ENCODE peak calls at places on chromosomes 1 and 21, in eight cellular contexts. X is cardiac fibroblast, Y is esophagus squamous epithelium, K is nephron progenitor cell, N is GM20000, O is AG04450, E is A549, S is lower leg skin. M is an unnamed sample.

GRCh38 chr21:28769683-28770082 is 223.0 kb downstream of the LTN1 start:
- DNase-seq in X (peak), S (no peak), K (no peak), N (no peak), E (no peak), Y (no peak), O (no peak), M (no peak)

GRCh38 chr1:15412488-15412800 is 2.8 kb downstream of the EFHD2 start:
- DNase-seq in S (no peak), K (no peak), X (no peak), O (no peak), Y (no peak), N (no peak), E (no peak), M (no peak)

GRCh38 chr1:64295566-64295965 is 92.1 kb downstream of the UBE2U start:
- DNase-seq in X (no peak), K (no peak), S (no peak), O (no peak), N (no peak), E (no peak), Y (no peak), M (no peak)

GRCh38 chr1:211606914-211607751 is 28.2 kb upstream of the SLC30A1 start:
- DNase-seq in K (no peak), Y (peak), X (peak), S (no peak), E (no peak), N (peak), O (no peak), M (peak)

GRCh38 chr1:42379794-42380616 is 587 bp upstream of the RIMKLA start:
- DNase-seq in E (peak), S (no peak), N (peak), K (peak), O (no peak), X (peak), Y (no peak), M (peak)

GRCh38 chr1:8905582-8906191 is 27.2 kb upstream of the ENO1 start:
- DNase-seq in K (no peak), E (peak), N (no peak), Y (no peak), X (peak), O (no peak), S (no peak), M (no peak)

GRCh38 chr1:16378443-16378842 is 11.4 kb downstream of the SZRD1 start:
- DNase-seq in Y (no peak), O (no peak), K (no peak), E (no peak), S (no peak), X (no peak), N (no peak), M (no peak)

GRCh38 chr1:9066945-9067807 is 2.3 kb downstream of the SLC2A5 start:
- DNase-seq in S (no peak), N (peak), X (peak), O (peak), Y (no peak), E (no peak), K (no peak), M (peak)

GRCh38 chr1:229689915-229690314 is 63.9 kb downstream of the URB2 start:
- DNase-seq in Y (no peak), N (no peak), O (no peak), K (no peak), E (no peak), S (no peak), X (no peak), M (no peak)

GRCh38 chr1:86409416-86410021 is 13.4 kb upstream of the ODF2L start:
- DNase-seq in E (no peak), S (no peak), Y (no peak), N (no peak), K (no peak), O (no peak), X (no peak), M (no peak)

GRCh38 chr1:84406209-84406917 is 8.1 kb downstream of the DNASE2B start:
- DNase-seq in K (no peak), N (no peak), Y (no peak), E (peak), X (peak), O (no peak), S (no peak), M (peak)

GRCh38 chr1:71242239-71242638 is 161.4 kb upstream of the ZRANB2 start:
- DNase-seq in E (no peak), O (no peak), S (no peak), K (no peak), X (no peak), Y (no peak), N (no peak), M (no peak)

GRCh38 chr1:224761245-224761644 is 145.1 kb downstream of the CNIH3 start:
- DNase-seq in O (no peak), N (no peak), X (no peak), K (no peak), Y (no peak), S (no peak), E (no peak), M (no peak)

GRCh38 chr1:186078245-186078644 is 296.8 kb downstream of the TPR start:
- DNase-seq in Y (no peak), S (no peak), E (no peak), O (no peak), K (no peak), N (peak), X (no peak), M (no peak)

GRCh38 chr1:184419734-184420161 is 32.9 kb downstream of the C1orf21 start:
- DNase-seq in N (no peak), E (peak), S (no peak), X (peak), K (no peak), Y (no peak), O (no peak), M (peak)

GRCh38 chr1:8431028-8431427 is 113.1 kb downstream of the SLC45A1 start:
- DNase-seq in K (no peak), E (no peak), O (no peak), Y (no peak), X (no peak), S (no peak), N (no peak), M (no peak)

GRCh38 chr1:22275211-22275610 is 132.3 kb upstream of the WNT4 start:
- DNase-seq in X (no peak), Y (no peak), N (no peak), E (no peak), S (no peak), K (no peak), O (no peak), M (no peak)

GRCh38 chr1:67532452-67533216 is 102.4 kb upstream of the SERBP1 start:
- DNase-seq in Y (no peak), N (peak), K (peak), S (no peak), E (peak), X (peak), O (peak), M (peak)

GRCh38 chr1:78688701-78689100 is 39.1 kb downstream of the IFI44 start:
- DNase-seq in S (no peak), N (no peak), X (peak), O (no peak), K (no peak), Y (no peak), E (peak), M (peak)

GRCh38 chr1:30232288-30232899 is 491.0 kb downstream of the MATN1 start:
- DNase-seq in S (no peak), X (no peak), E (peak), N (peak), K (no peak), O (no peak), Y (no peak), M (peak)

GRCh38 chr1:234535763-234536515 is 57.0 kb upstream of the TARBP1 start:
- DNase-seq in O (no peak), X (peak), S (peak), N (no peak), K (no peak), Y (no peak), E (peak), M (peak)

GRCh38 chr1:73953186-73953585 is 244.8 kb downstream of the LRRIQ3 start:
- DNase-seq in O (no peak), N (no peak), X (no peak), E (no peak), Y (no peak), K (no peak), S (no peak), M (no peak)

GRCh38 chr1:210850556-210850955 is 283.4 kb downstream of the KCNH1 start:
- DNase-seq in Y (no peak), E (no peak), S (no peak), N (no peak), X (no peak), K (no peak), O (no peak), M (no peak)

GRCh38 chr1:163195728-163196448 is 6.8 kb downstream of the RGS5 start:
- DNase-seq in S (no peak), X (peak), O (no peak), Y (no peak), E (no peak), K (no peak), N (no peak), M (no peak)

GRCh38 chr1:53400761-53401379 is 58.3 kb upstream of the DMRTB1 start:
- DNase-seq in O (no peak), N (no peak), K (no peak), X (no peak), Y (no peak), E (no peak), S (peak), M (no peak)

GRCh38 chr1:23202263-23202749 is 15.0 kb downstream of the HTR1D start:
- DNase-seq in Y (no peak), N (no peak), E (no peak), O (no peak), K (no peak), X (peak), S (no peak), M (peak)

GRCh38 chr1:41618066-41618825 is 133.8 kb upstream of the EDN2 start:
- DNase-seq in X (peak), K (no peak), Y (no peak), S (peak), O (no peak), N (no peak), E (no peak), M (peak)

GRCh38 chr1:147641695-147642592 is 28.4 kb downstream of the ACP6 start:
- DNase-seq in N (peak), S (no peak), O (no peak), E (peak), K (peak), Y (no peak), X (peak), M (peak)

GRCh38 chr1:29645586-29645985 is 409.3 kb downstream of the PTPRU start:
- DNase-seq in K (no peak), S (no peak), X (no peak), E (no peak), Y (no peak), N (no peak), O (no peak), M (no peak)

GRCh38 chr1:43936470-43937151 is 3.0 kb downstream of the ARTN start:
- DNase-seq in N (peak), E (no peak), K (peak), X (peak), O (no peak), S (no peak), Y (no peak), M (no peak)

GRCh38 chr1:81551942-81552341 is 248.8 kb upstream of the ADGRL2 start:
- DNase-seq in E (no peak), Y (no peak), N (no peak), O (no peak), S (no peak), X (no peak), K (no peak), M (no peak)

GRCh38 chr1:154407866-154408777 is 3.0 kb downstream of the IL6R start:
- DNase-seq in Y (no peak), X (no peak), N (no peak), S (no peak), K (no peak), E (no peak), O (no peak), M (no peak)

GRCh38 chr1:116934586-116935207 is 25.0 kb downstream of the PTGFRN start:
- DNase-seq in Y (no peak), N (peak), O (no peak), K (no peak), X (peak), S (no peak), E (peak), M (no peak)

GRCh38 chr1:40039245-40039756 is 1.2 kb upstream of the CAP1 start:
- DNase-seq in S (no peak), X (peak), K (no peak), O (no peak), N (no peak), Y (no peak), E (peak), M (no peak)

DNA sequence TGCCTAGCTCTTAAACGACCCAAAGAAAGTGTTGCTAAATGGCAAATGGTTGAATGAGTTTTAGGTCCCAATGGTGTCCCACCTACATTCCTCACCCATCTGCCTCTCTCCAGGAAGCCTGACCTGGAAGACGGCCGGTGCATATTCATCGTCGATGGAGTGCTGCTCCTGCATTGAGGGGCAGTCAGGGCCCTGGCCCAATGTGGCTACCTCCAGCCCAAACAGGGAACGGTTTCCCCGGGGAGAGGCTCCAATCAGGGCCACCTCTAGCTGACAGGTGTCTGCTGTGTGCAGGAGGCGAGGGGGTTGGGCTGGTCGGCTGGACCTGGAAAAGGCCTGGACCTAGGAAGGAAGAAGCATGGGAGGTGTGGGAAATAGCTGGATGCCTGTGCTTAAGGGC is 1.6 kb downstream of the GLMP start:
- DNase-seq in O (no peak), X (no peak), K (no peak), Y (no peak), S (no peak), N (no peak), E (no peak), M (no peak)
- TF ChIP-seq CTCF in O (no peak), X (no peak), K (no peak), Y (no peak), S (no peak), N (no peak), E (no peak), M (no peak)

GRCh38 chr1:19044471-19044870 is 88.0 kb upstream of the IFFO2 start:
- DNase-seq in K (no peak), X (no peak), O (no peak), S (peak), N (no peak), E (no peak), Y (no peak), M (no peak)
- TF ChIP-seq CTCF in K (no peak), X (no peak), O (no peak), S (no peak), N (no peak), E (no peak), Y (no peak), M (no peak)

DNA sequence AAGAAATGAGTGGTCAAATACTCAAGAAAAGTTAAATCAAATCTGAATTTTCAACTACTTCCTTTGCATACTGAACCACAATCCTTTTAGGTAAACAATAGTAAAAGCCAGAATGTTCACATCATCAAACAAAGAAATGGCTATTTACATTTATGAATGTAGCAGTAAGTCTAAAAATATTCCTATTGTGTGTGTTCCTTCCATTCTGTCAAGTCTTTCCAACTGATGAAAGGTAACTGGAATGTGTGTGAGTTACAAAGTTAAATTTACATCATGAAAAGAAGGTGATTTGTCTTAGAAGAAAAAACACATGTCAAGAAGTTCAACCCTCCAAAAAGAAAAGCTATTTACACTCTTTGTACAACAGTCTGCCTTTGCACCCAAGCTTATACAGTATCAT is 203.1 kb downstream of the SIPA1L2 start:
- DNase-seq in O (peak), K (no peak), X (no peak), N (no peak), E (no peak), S (no peak), Y (no peak), M (no peak)
- TF ChIP-seq CTCF in O (no peak), K (no peak), X (no peak), N (no peak), E (no peak), S (no peak), Y (no peak), M (no peak)

GRCh38 chr1:46262508-46262907 is 14.9 kb downstream of the RAD54L start:
- DNase-seq in O (no peak), K (no peak), N (no peak), E (no peak), X (no peak), S (no peak), Y (no peak), M (no peak)

GRCh38 chr1:46254668-46255067 is 7.1 kb downstream of the RAD54L start:
- DNase-seq in S (no peak), E (no peak), O (no peak), N (no peak), K (no peak), Y (no peak), X (no peak), M (no peak)

DNA sequence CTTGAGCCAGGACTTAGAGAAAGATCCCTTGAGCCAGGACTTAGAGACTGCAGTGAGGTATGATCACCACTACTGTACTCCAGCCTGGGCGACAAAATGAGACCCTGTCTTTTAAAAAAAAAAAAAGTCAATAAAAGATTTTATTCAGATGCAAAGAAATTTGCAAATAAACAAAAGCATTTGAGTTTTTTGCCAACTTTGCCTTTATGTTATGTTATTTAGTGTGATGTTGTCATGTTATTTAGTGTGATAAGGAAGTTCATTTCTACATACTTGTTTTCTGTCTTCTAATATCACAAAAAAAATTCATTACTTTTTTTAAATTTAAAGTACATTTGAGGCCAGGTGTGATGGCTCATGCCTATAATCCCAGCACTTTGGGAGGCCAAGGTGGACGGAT is 9.0 kb downstream of the RAD54L start:
- DNase-seq in Y (no peak), E (no peak), K (no peak), S (no peak), X (no peak), O (no peak), N (no peak), M (no peak)
- TF ChIP-seq CTCF in Y (no peak), E (no peak), K (no peak), S (no peak), X (no peak), O (no peak), N (no peak), M (no peak)

DNA sequence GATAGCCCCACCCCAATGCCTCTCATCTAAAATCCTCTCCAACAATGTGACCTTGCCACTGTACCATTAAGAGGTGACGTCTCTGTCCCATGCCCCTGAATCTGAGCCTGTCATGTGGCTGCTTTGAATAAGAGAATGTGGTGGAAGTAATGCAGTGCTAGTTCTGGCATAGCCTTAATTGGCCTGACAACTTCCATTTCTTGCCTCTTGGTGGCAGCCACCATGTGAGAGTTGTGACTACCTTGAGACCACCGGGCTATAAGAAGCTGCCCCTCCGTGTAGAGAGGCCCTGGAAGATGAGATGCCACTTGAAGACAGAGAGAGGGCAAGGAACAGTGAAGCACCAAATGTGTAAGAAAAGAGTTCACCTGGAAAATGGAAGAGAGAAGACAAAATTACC is 95.4 kb downstream of the POFUT2 start:
- DNase-seq in S (no peak), E (no peak), N (no peak), K (no peak), Y (no peak), O (no peak), X (no peak), M (no peak)
- TF ChIP-seq CTCF in S (no peak), E (no peak), N (peak), K (no peak), Y (no peak), O (no peak), X (no peak), M (no peak)

GRCh38 chr1:32887623-32888022 is 1.3 kb downstream of the HPCA start:
- DNase-seq in X (no peak), N (no peak), S (no peak), O (no peak), K (no peak), Y (no peak), E (no peak), M (no peak)

GRCh38 chr1:32885691-32886011 is 640 bp upstream of the HPCA start:
- DNase-seq in N (no peak), S (no peak), X (no peak), E (no peak), K (no peak), Y (no peak), O (no peak), M (no peak)

GRCh38 chr1:32888134-32888533 is 1.8 kb downstream of the HPCA start:
- DNase-seq in N (no peak), O (no peak), Y (no peak), X (no peak), E (no peak), K (no peak), S (no peak), M (no peak)

GRCh38 chr1:32886012-32886827 is at the start of gene HPCA:
- DNase-seq in X (peak), O (no peak), S (no peak), K (peak), Y (no peak), E (peak), N (peak), M (peak)

DNA sequence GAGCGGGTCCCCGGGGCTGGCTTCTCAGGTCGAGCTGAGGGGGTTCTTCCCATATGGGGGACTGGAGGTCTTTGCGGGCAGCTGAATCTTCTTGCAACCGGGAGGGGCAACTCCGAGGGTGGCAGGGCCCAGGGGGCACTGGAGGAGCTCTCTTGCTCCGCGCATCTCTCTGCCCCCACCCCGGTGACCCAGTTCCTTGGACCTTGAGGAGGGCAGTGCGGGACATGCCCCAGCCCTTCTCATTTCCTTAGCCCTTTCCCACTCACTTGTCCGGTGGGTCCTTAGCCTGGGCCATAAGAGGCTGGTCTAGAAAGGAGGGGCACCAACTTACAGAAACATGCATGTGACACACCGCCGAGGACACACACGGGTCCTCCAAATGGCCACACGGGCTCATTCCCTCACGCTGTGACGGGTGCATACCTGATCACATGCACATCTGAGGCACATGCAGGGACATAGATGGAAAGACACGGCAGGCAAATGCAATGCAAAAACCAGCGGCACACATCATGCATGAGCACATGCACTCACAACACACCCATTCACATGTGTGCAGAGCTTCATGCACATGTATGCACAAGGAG is 630 bp downstream of the HPCA start:
- DNase-seq in K (no peak), N (no peak), S (no peak), O (no peak), Y (no peak), E (no peak), X (no peak), M (no peak)
- TF ChIP-seq CTCF in K (no peak), N (no peak), S (no peak), O (no peak), Y (no peak), E (no peak), X (no peak), M (no peak)